ENCODE peak calls at places on chromosome 12, in four cellular contexts. One of them, this sample, is unnamed.

GRCh38 chr12:53327435-53328042 is 6.1 kb upstream of the AAAS start:
- DNase-seq in GM20000: no peak
- DNase-seq in AG09319: no peak
- DNase-seq in fibroblast of lung: peak
- DNase-seq in this sample: peak

GRCh38 chr12:15131462-15131861 is 89.8 kb downstream of the RERG start:
- DNase-seq in GM20000: no peak
- DNase-seq in AG09319: no peak
- DNase-seq in fibroblast of lung: peak
- DNase-seq in this sample: peak

GRCh38 chr12:22083167-22083566 is 37.1 kb downstream of the CMAS start:
- DNase-seq in GM20000: peak
- DNase-seq in AG09319: peak
- DNase-seq in fibroblast of lung: peak
- DNase-seq in this sample: peak

GRCh38 chr12:89326260-89327040 is 25.9 kb downstream of the DUSP6 start:
- DNase-seq in AG09319: no peak
- DNase-seq in GM20000: no peak
- DNase-seq in fibroblast of lung: no peak
- DNase-seq in this sample: no peak

GRCh38 chr12:24894869-24895268 is 54.0 kb downstream of the BCAT1 start:
- DNase-seq in GM20000: no peak
- DNase-seq in fibroblast of lung: no peak
- DNase-seq in AG09319: no peak
- DNase-seq in this sample: no peak

GRCh38 chr12:89067436-89067835 is 284.9 kb downstream of the DUSP6 start:
- DNase-seq in GM20000: no peak
- DNase-seq in AG09319: no peak
- DNase-seq in fibroblast of lung: peak
- DNase-seq in this sample: peak

GRCh38 chr12:89162704-89163261 is 189.5 kb downstream of the DUSP6 start:
- DNase-seq in fibroblast of lung: peak
- DNase-seq in GM20000: peak
- DNase-seq in AG09319: peak
- DNase-seq in this sample: peak

GRCh38 chr12:124445826-124446225 is 121.6 kb downstream of the NCOR2 start:
- DNase-seq in GM20000: no peak
- DNase-seq in AG09319: no peak
- DNase-seq in fibroblast of lung: no peak
- DNase-seq in this sample: no peak

GRCh38 chr12:57165741-57166140 is 18.3 kb upstream of the LRP1-AS start:
- DNase-seq in GM20000: no peak
- DNase-seq in fibroblast of lung: no peak
- DNase-seq in AG09319: no peak
- DNase-seq in this sample: peak

GRCh38 chr12:53653595-53653994 is 22.3 kb downstream of the ATP5MC2 start:
- DNase-seq in fibroblast of lung: no peak
- DNase-seq in AG09319: no peak
- DNase-seq in GM20000: no peak
- DNase-seq in this sample: no peak

GRCh38 chr12:57724003-57724935 is 14.3 kb downstream of the AGAP2 start:
- DNase-seq in AG09319: no peak
- DNase-seq in fibroblast of lung: no peak
- DNase-seq in GM20000: peak
- DNase-seq in this sample: no peak

GRCh38 chr12:53070901-53071492 is 8.2 kb downstream of the SPRYD3 start:
- DNase-seq in AG09319: no peak
- DNase-seq in fibroblast of lung: no peak
- DNase-seq in GM20000: no peak
- DNase-seq in this sample: peak

GRCh38 chr12:857611-858010 is 91.9 kb downstream of the RAD52 start:
- DNase-seq in GM20000: no peak
- DNase-seq in AG09319: peak
- DNase-seq in fibroblast of lung: peak
- DNase-seq in this sample: peak

GRCh38 chr12:58616618-58617017 is 303.7 kb downstream of the LRIG3 start:
- DNase-seq in AG09319: no peak
- DNase-seq in GM20000: no peak
- DNase-seq in fibroblast of lung: no peak
- DNase-seq in this sample: no peak

GRCh38 chr12:68483592-68484373 is 126.9 kb upstream of the RAP1B start:
- DNase-seq in GM20000: no peak
- DNase-seq in AG09319: peak
- DNase-seq in fibroblast of lung: peak
- DNase-seq in this sample: peak

GRCh38 chr12:56032006-56032405 is 9.7 kb upstream of the RPS26 start:
- DNase-seq in fibroblast of lung: no peak
- DNase-seq in GM20000: no peak
- DNase-seq in AG09319: no peak
- DNase-seq in this sample: no peak

GRCh38 chr12:56034586-56035332 is 7.0 kb upstream of the RPS26 start:
- DNase-seq in GM20000: no peak
- DNase-seq in fibroblast of lung: no peak
- DNase-seq in AG09319: no peak
- DNase-seq in this sample: no peak

GRCh38 chr12:56029166-56029519 is 8.3 kb downstream of the IKZF4 start:
- DNase-seq in GM20000: no peak
- DNase-seq in fibroblast of lung: peak
- DNase-seq in AG09319: no peak
- DNase-seq in this sample: peak

GRCh38 chr12:56028511-56029165 is 7.8 kb downstream of the IKZF4 start:
- DNase-seq in AG09319: no peak
- DNase-seq in fibroblast of lung: no peak
- DNase-seq in GM20000: no peak
- DNase-seq in this sample: no peak

GRCh38 chr12:56029666-56030293 is 8.9 kb downstream of the IKZF4 start:
- DNase-seq in GM20000: peak
- DNase-seq in AG09319: no peak
- DNase-seq in fibroblast of lung: peak
- DNase-seq in this sample: peak
- TF ChIP-seq CTCF in GM20000: peak
- TF ChIP-seq CTCF in AG09319: peak
- TF ChIP-seq CTCF in fibroblast of lung: peak
- TF ChIP-seq CTCF in this sample: peak

GRCh38 chr12:113473400-113473799 is 1.7 kb upstream of the LHX5 start:
- DNase-seq in fibroblast of lung: no peak
- DNase-seq in AG09319: no peak
- DNase-seq in GM20000: no peak
- DNase-seq in this sample: no peak
- TF ChIP-seq CTCF in fibroblast of lung: no peak
- TF ChIP-seq CTCF in AG09319: no peak
- TF ChIP-seq CTCF in GM20000: no peak
- TF ChIP-seq CTCF in this sample: no peak

DNA sequence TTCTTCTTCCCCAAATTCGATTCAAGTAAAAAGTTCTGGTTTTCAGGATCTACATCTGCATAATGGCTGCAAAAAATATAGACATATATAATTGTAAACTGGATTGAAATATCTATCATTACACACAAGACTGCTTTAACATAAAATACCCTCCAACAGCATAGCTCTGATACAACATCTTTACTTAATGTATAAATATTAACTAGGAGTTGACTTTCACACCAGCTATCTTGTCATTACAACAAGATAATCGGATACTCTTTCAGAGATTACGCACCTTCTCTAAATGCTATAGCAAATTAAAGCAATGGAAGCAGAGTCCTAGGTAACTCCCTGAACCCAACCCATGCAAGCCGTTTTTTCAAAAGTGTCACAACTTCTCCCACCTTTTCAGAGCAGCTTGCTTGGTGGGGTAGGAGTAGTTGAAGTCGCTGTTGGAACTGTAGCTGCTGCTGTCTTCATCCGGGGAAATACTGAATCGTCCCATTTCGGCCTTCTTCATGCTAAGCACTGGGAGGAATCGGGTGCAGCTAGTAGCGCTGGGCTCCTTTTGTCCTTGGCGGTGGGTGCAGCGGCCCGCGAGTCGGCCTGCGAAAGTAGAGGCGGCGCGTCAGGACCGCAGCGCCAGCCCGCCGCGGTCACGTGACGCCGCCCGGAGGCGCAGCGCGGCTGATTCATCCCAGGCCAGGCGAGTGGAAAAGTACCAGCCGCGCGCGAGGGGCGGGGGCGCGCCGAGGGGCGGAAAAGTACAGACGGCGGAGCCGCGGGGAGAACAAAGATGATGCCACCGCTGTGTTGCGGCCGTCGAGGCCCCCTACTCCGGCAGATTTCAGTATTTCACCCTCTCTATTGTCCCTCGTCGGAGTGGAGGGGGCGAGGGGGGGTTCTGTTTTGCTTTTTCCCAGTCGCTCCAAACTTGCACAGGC is 1.5 kb downstream of the SLC38A2 start:
- DNase-seq in GM20000: peak
- DNase-seq in fibroblast of lung: peak
- DNase-seq in AG09319: peak
- DNase-seq in this sample: peak
- TF ChIP-seq CTCF in GM20000: no peak
- TF ChIP-seq CTCF in fibroblast of lung: no peak
- TF ChIP-seq CTCF in AG09319: no peak
- TF ChIP-seq CTCF in this sample: no peak

GRCh38 chr12:123271182-123271491 is 519 bp downstream of the CDK2AP1 start:
- DNase-seq in fibroblast of lung: peak
- DNase-seq in AG09319: no peak
- DNase-seq in GM20000: peak
- DNase-seq in this sample: peak
- TF ChIP-seq CTCF in fibroblast of lung: peak
- TF ChIP-seq CTCF in AG09319: peak
- TF ChIP-seq CTCF in GM20000: peak
- TF ChIP-seq CTCF in this sample: peak

DNA sequence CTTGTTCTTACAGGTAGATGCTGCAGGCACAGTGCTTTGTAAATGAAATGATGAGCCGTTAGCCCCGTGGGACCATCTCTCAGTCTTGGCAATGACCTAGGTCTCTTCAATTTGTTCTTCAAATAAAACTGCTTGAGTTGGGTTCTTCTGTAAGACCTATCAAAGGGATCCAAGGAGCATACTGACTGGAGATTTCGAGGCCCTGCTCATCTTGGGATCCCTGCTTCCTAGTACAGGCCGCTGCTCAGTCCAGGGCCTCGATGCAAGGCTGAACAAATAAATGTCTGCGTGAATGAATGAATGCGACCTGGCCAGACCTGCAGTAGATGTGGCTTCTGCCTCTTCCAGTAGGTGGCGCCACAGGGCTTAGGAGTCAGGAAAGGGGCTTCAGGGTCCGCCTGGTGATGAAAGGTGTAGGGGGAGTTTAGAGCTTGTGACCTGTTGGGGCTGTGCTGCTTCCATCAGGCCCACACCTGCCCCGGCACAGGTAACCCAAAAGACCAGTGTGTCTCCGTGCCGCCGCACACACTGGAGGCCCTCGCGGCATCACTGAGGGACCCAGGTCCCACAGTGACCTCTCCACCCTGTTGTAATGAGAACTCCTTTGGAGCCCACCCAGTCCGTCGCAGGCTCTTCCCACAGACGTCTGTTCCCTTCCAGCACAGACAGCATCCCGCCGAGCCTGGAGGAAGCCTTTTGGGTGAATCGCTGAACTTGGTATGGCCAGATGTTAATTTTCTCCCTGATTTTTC is 4.4 kb downstream of the CACNA1C start:
- DNase-seq in GM20000: peak
- DNase-seq in AG09319: no peak
- DNase-seq in fibroblast of lung: peak
- DNase-seq in this sample: peak
- TF ChIP-seq CTCF in GM20000: peak
- TF ChIP-seq CTCF in AG09319: peak
- TF ChIP-seq CTCF in fibroblast of lung: peak
- TF ChIP-seq CTCF in this sample: peak

GRCh38 chr12:118050972-118051910 is 9.7 kb downstream of the WSB2 start:
- DNase-seq in GM20000: no peak
- DNase-seq in AG09319: no peak
- DNase-seq in fibroblast of lung: peak
- DNase-seq in this sample: no peak
- TF ChIP-seq CTCF in GM20000: no peak
- TF ChIP-seq CTCF in AG09319: no peak
- TF ChIP-seq CTCF in fibroblast of lung: peak
- TF ChIP-seq CTCF in this sample: no peak

DNA sequence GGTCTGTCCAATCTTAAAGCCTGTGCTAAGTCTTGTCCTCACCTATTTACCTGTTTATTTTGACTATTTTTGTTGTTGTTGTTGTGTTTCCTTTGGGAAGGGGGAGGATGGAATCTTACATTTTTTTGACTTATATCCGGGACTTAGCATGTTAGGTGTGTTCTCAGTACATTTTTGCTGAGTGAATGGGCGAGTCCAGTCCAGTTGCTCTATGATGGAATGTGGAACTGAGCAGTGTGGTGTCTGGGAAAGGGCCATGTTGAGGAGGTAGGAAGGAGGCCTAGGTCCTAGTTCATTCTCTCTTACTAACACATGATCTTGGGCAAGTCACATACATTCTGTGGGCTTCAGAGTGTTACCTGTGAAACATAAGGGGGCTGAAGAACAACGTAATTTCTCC is 80.9 kb upstream of the SLC38A2 start:
- DNase-seq in fibroblast of lung: no peak
- DNase-seq in GM20000: no peak
- DNase-seq in AG09319: no peak
- DNase-seq in this sample: no peak
- TF ChIP-seq CTCF in fibroblast of lung: no peak
- TF ChIP-seq CTCF in GM20000: no peak
- TF ChIP-seq CTCF in AG09319: no peak
- TF ChIP-seq CTCF in this sample: no peak

This sample was measured in AG10803.